ENCODE peak calls at places on chromosomes 6 and 20, in four cellular contexts. One of them, this sample, is unnamed. For H3K27me3 and H3K4me1, the result is how much of the 10 kb centered on the place peaks cover.

GRCh38 chr6:118207947-118208346 is 300.9 kb downstream of the SLC35F1 start:
- DNase-seq in uterus: no peak
- DNase-seq in ovary: no peak
- DNase-seq in sigmoid colon: no peak
- DNase-seq in this sample: no peak

GRCh38 chr6:2196079-2196679 is 49.2 kb downstream of the GMDS start:
- DNase-seq in ovary: no peak
- DNase-seq in uterus: peak
- DNase-seq in sigmoid colon: no peak
- DNase-seq in this sample: peak

GRCh38 chr6:21375717-21376116 is 217.8 kb upstream of the SOX4 start:
- DNase-seq in ovary: no peak
- DNase-seq in sigmoid colon: no peak
- DNase-seq in uterus: no peak
- DNase-seq in this sample: no peak

GRCh38 chr6:43255408-43256054 is 12.2 kb downstream of the TTBK1 start:
- DNase-seq in ovary: no peak
- DNase-seq in uterus: no peak
- DNase-seq in sigmoid colon: no peak
- DNase-seq in this sample: no peak

GRCh38 chr6:125262026-125263013 is 39.4 kb downstream of the HDDC2 start:
- DNase-seq in ovary: no peak
- DNase-seq in uterus: no peak
- DNase-seq in sigmoid colon: no peak
- DNase-seq in this sample: no peak

GRCh38 chr6:52547647-52548352 is 29.1 kb downstream of the TRAM2 start:
- DNase-seq in sigmoid colon: no peak
- DNase-seq in ovary: no peak
- DNase-seq in uterus: no peak
- DNase-seq in this sample: no peak

GRCh38 chr6:11824986-11825385 is 46.4 kb upstream of the ADTRP start:
- DNase-seq in sigmoid colon: no peak
- DNase-seq in uterus: no peak
- DNase-seq in ovary: no peak
- DNase-seq in this sample: no peak

GRCh38 chr6:119318176-119318575 is 31.4 kb downstream of the MAN1A1 start:
- DNase-seq in sigmoid colon: no peak
- DNase-seq in ovary: no peak
- DNase-seq in uterus: no peak
- DNase-seq in this sample: no peak

GRCh38 chr6:170206317-170206621 is 84.6 kb downstream of the DLL1 start:
- DNase-seq in uterus: no peak
- DNase-seq in sigmoid colon: peak
- DNase-seq in ovary: no peak
- DNase-seq in this sample: no peak

GRCh38 chr20:11807070-11807741 is 110.5 kb upstream of the BTBD3 start:
- DNase-seq in sigmoid colon: no peak
- DNase-seq in uterus: no peak
- DNase-seq in ovary: no peak
- DNase-seq in this sample: no peak

DNA sequence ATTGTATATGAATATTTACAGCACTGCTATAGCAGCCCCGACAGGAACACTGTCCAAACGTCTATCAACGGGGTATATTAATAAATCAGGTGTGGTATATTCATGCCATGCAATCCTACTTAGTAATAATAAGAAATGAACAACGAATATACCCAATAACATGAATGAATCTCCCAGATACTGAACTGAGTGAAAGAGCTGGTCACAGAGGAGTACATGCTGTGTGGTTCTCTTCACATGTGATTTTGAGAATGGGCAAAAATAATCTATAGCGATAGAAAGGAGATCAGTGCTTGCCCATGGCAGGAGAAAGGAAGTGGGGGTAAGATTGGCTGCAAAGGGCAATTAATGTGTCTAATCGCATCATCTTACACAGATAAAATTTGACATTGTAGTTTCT is 3.7 kb upstream of the TAAR6 start:
- DNase-seq in sigmoid colon: no peak
- DNase-seq in uterus: no peak
- DNase-seq in ovary: no peak
- DNase-seq in this sample: no peak
- H3K27me3 ChIP-seq in sigmoid colon: under half
- H3K27me3 ChIP-seq in uterus: under half
- H3K27me3 ChIP-seq in ovary: under half
- H3K27me3 ChIP-seq in this sample: under half

GRCh38 chr20:48227381-48227780 is 442.1 kb upstream of the SULF2 start:
- DNase-seq in uterus: no peak
- DNase-seq in ovary: no peak
- DNase-seq in sigmoid colon: no peak
- DNase-seq in this sample: no peak

GRCh38 chr20:48219306-48219705 is 434.0 kb upstream of the SULF2 start:
- DNase-seq in ovary: no peak
- DNase-seq in sigmoid colon: no peak
- DNase-seq in uterus: no peak
- DNase-seq in this sample: no peak

GRCh38 chr20:48224531-48224930 is 439.2 kb upstream of the SULF2 start:
- DNase-seq in ovary: no peak
- DNase-seq in sigmoid colon: no peak
- DNase-seq in uterus: no peak
- DNase-seq in this sample: no peak

GRCh38 chr20:48222595-48223180 is 437.4 kb upstream of the SULF2 start:
- DNase-seq in ovary: no peak
- DNase-seq in sigmoid colon: no peak
- DNase-seq in uterus: no peak
- DNase-seq in this sample: no peak

GRCh38 chr20:48223715-48224114 is 438.4 kb upstream of the SULF2 start:
- DNase-seq in ovary: no peak
- DNase-seq in sigmoid colon: no peak
- DNase-seq in uterus: no peak
- DNase-seq in this sample: no peak
- H3K4me1 ChIP-seq in ovary: under half
- H3K4me1 ChIP-seq in sigmoid colon: under half
- H3K4me1 ChIP-seq in uterus: under half
- H3K4me1 ChIP-seq in this sample: under half

GRCh38 chr20:49987015-49987867 is 4.5 kb downstream of the SNAI1 start:
- DNase-seq in uterus: no peak
- DNase-seq in sigmoid colon: no peak
- DNase-seq in ovary: no peak
- DNase-seq in this sample: no peak

GRCh38 chr20:49985617-49986016 is 2.8 kb downstream of the SNAI1 start:
- DNase-seq in uterus: no peak
- DNase-seq in sigmoid colon: no peak
- DNase-seq in ovary: no peak
- DNase-seq in this sample: no peak

GRCh38 chr20:49984426-49985153 is 1.8 kb downstream of the SNAI1 start:
- DNase-seq in ovary: no peak
- DNase-seq in sigmoid colon: no peak
- DNase-seq in uterus: no peak
- DNase-seq in this sample: no peak

GRCh38 chr20:49985157-49985556 is 2.4 kb downstream of the SNAI1 start:
- DNase-seq in uterus: no peak
- DNase-seq in sigmoid colon: no peak
- DNase-seq in ovary: no peak
- DNase-seq in this sample: no peak

GRCh38 chr20:49986049-49986448 is 3.3 kb downstream of the SNAI1 start:
- DNase-seq in sigmoid colon: no peak
- DNase-seq in ovary: no peak
- DNase-seq in uterus: no peak
- DNase-seq in this sample: no peak
- TF ChIP-seq CTCF in sigmoid colon: no peak
- TF ChIP-seq CTCF in ovary: no peak
- TF ChIP-seq CTCF in uterus: no peak
- TF ChIP-seq CTCF in this sample: no peak

GRCh38 chr6:250676-251075 is 41.6 kb upstream of the DUSP22 start:
- DNase-seq in sigmoid colon: no peak
- DNase-seq in uterus: no peak
- DNase-seq in ovary: no peak
- DNase-seq in this sample: no peak
- H3K27me3 ChIP-seq in sigmoid colon: under half
- H3K27me3 ChIP-seq in uterus: under half
- H3K27me3 ChIP-seq in ovary: under half
- H3K27me3 ChIP-seq in this sample: under half

DNA sequence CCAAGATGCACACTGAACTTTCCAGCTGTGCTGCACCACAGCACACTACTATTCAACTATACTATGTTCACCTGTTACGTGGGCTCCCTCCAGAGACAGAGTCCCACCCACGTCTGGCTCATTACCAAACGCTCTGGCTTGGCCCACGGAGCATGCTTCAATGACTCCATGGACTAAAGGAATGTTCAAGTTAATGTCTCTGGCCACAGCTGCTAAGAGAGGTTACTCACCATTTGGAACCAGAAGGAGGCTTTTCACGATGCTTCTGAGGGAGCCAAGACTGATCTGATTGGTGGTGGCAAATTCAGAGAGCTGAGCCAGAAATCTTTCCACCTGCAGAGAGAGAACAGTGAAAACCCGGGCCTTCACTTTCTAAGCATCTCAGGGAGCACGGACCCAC is 15.6 kb downstream of the COMMD7 start:
- DNase-seq in uterus: no peak
- DNase-seq in ovary: no peak
- DNase-seq in sigmoid colon: no peak
- DNase-seq in this sample: no peak
- H3K4me1 ChIP-seq in uterus: under half
- H3K4me1 ChIP-seq in ovary: under half
- H3K4me1 ChIP-seq in sigmoid colon: under half
- H3K4me1 ChIP-seq in this sample: under half

GRCh38 chr20:25223179-25223661 is 24.7 kb upstream of the PYGB start:
- DNase-seq in ovary: no peak
- DNase-seq in uterus: peak
- DNase-seq in sigmoid colon: no peak
- DNase-seq in this sample: no peak
- TF ChIP-seq CTCF in ovary: no peak
- TF ChIP-seq CTCF in uterus: no peak
- TF ChIP-seq CTCF in sigmoid colon: no peak
- TF ChIP-seq CTCF in this sample: no peak

GRCh38 chr20:59608871-59609270 is 4.5 kb downstream of the PHACTR3 start:
- DNase-seq in uterus: no peak
- DNase-seq in sigmoid colon: no peak
- DNase-seq in ovary: no peak
- DNase-seq in this sample: no peak
- H3K27me3 ChIP-seq in uterus: under half
- H3K27me3 ChIP-seq in sigmoid colon: under half
- H3K27me3 ChIP-seq in ovary: under half
- H3K27me3 ChIP-seq in this sample: under half

DNA sequence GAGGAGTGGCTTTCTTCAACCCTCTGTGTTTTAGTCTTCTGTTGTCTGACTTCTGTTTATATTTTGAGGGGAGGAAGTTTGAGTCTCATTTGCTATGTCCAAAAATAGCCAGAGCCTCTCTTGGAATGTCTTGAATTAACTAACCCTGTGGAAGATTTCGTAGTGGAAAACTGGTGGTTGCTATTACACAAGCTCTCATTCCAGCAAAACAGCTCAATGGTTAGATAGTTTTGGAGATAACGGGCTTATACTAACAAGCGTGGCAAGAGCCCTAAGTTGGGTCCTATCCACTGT is 1.6 kb downstream of the CCN2 start:
- DNase-seq in ovary: no peak
- DNase-seq in sigmoid colon: no peak
- DNase-seq in uterus: no peak
- DNase-seq in this sample: no peak
- H3K4me1 ChIP-seq in ovary: under half
- H3K4me1 ChIP-seq in sigmoid colon: under half
- H3K4me1 ChIP-seq in uterus: under half
- H3K4me1 ChIP-seq in this sample: under half

DNA sequence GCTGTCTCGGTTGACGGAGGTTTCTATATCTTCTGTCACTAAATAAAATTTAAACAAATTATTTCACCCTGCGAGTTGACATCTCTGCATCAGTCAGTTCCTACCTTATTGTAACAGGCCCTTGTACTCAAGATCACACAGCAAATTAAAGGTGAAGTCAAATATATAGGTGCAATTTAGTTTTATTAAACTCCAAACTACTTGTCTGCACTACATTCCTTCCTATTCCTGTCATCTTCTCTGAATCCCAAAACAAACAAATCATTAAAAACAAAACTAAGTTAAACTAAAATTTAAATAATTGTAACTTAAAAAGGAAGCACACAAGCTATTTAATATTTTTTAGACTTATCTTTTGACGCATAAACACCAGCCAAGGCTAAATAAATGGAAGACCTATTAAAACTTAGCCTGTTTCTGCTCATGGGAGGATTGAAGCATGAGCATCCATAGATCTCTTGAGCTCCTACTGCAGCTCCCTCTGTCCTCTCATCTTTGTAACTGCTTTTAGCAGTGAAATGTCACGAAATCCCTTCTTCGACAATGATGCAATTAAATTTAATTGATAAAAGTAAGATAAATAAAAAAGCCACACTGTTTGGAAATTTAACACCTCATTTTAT is 1152.3 kb upstream of the GJE1 start:
- DNase-seq in uterus: no peak
- DNase-seq in sigmoid colon: no peak
- DNase-seq in ovary: no peak
- DNase-seq in this sample: no peak
- TF ChIP-seq CTCF in uterus: no peak
- TF ChIP-seq CTCF in sigmoid colon: no peak
- TF ChIP-seq CTCF in ovary: no peak
- TF ChIP-seq CTCF in this sample: no peak

This sample was measured in adrenal gland.